ENCODE peak calls at places on chromosomes 12 and 14, in six cellular contexts. I is K562, C is A549, U is HepG2, K is upper lobe of left lung, X is GM12878. R is an unnamed sample.

GRCh38 chr12:116194935-116195431 is 82.5 kb downstream of the MED13L start:
- ATAC-seq in I (peak; percentile 58), C (no peak), U (no peak), K (peak; percentile 36), X (peak; percentile 89), R (no peak)

GRCh38 chr14:31391977-31392503 is 28.3 kb downstream of the HEATR5A start:
- ATAC-seq in I (no peak), C (no peak), U (no peak), K (no peak), X (no peak), R (no peak)

GRCh38 chr14:30521899-30522736 is 36.8 kb upstream of the G2E3 start:
- ATAC-seq in I (peak; percentile 41), C (no peak), U (peak; percentile 70), K (peak; percentile 75), X (peak; percentile 65), R (no peak)

GRCh38 chr12:130658561-130658960 is 57.5 kb downstream of the RIMBP2 start:
- ATAC-seq in I (no peak), C (no peak), U (no peak), K (no peak), X (no peak), R (no peak)

GRCh38 chr12:89106950-89107349 is 245.4 kb downstream of the DUSP6 start:
- ATAC-seq in I (no peak), C (no peak), U (peak; percentile 98), K (no peak), X (no peak), R (no peak)

GRCh38 chr14:77882631-77883030 is 82.7 kb downstream of the ADCK1 start:
- ATAC-seq in I (no peak), C (no peak), U (no peak), K (peak; percentile 44), X (no peak), R (peak; percentile 13)

GRCh38 chr12:105278043-105278697 is 42.2 kb upstream of the APPL2 start:
- ATAC-seq in I (peak; percentile 81), C (peak; percentile 77), U (peak; percentile 92), K (peak; percentile 50), X (peak; percentile 69), R (peak; percentile 25)

GRCh38 chr12:124524231-124524925 is 43.0 kb downstream of the NCOR2 start:
- ATAC-seq in I (no peak), C (peak; percentile 32), U (no peak), K (peak; percentile 46), X (no peak), R (no peak)

GRCh38 chr14:39491134-39491541 is 58.9 kb upstream of the FBXO33 start:
- ATAC-seq in I (no peak), C (no peak), U (peak; percentile 51), K (no peak), X (peak; percentile 24), R (no peak)

GRCh38 chr12:22530-23201 is 43.9 kb upstream of the IQSEC3 start:
- ATAC-seq in I (no peak), C (peak; percentile 52), U (no peak), K (peak; percentile 68), X (no peak), R (no peak)

GRCh38 chr12:47740536-47741339 is 15.4 kb upstream of the ENDOU start:
- ATAC-seq in I (no peak), C (no peak), U (peak; percentile 71), K (no peak), X (peak; percentile 80), R (no peak)

GRCh38 chr12:58148405-58148804 is 207.0 kb downstream of the ATP23 start:
- ATAC-seq in I (peak; percentile 68), C (peak; percentile 89), U (no peak), K (no peak), X (no peak), R (no peak)

GRCh38 chr14:58071341-58071740 is 80.7 kb downstream of the ARMH4 start:
- ATAC-seq in I (no peak), C (no peak), U (no peak), K (no peak), X (no peak), R (no peak)

GRCh38 chr14:57492859-57493258 is 798 bp downstream of the CCDC198 start:
- ATAC-seq in I (no peak), C (peak; percentile 60), U (peak; percentile 62), K (peak; percentile 65), X (peak; percentile 28), R (no peak)

GRCh38 chr12:92898755-92899154 is 30.3 kb downstream of the EEA1 start:
- ATAC-seq in I (no peak), C (peak; percentile 65), U (no peak), K (peak; percentile 2), X (peak; percentile 47), R (no peak)

GRCh38 chr14:92005019-92005418 is 34.8 kb downstream of the TRIP11 start:
- ATAC-seq in I (no peak), C (no peak), U (no peak), K (no peak), X (no peak), R (no peak)

GRCh38 chr14:99389171-99389826 is 91.4 kb downstream of the SETD3 start:
- ATAC-seq in I (peak; percentile 90), C (peak; percentile 85), U (peak; percentile 83), K (peak; percentile 52), X (peak; percentile 86), R (no peak)

GRCh38 chr14:71318097-71318459 is 410.8 kb downstream of the PCNX1 start:
- ATAC-seq in I (no peak), C (no peak), U (no peak), K (no peak), X (no peak), R (no peak)

GRCh38 chr12:72077111-72077820 is 138.6 kb downstream of the TPH2 start:
- ATAC-seq in I (no peak), C (no peak), U (no peak), K (no peak), X (no peak), R (no peak)

GRCh38 chr14:77763978-77764377 is 3.0 kb upstream of the SNW1 start:
- ATAC-seq in I (no peak), C (no peak), U (no peak), K (no peak), X (no peak), R (no peak)

GRCh38 chr14:95341564-95341963 is 21.9 kb upstream of the CLMN start:
- ATAC-seq in I (no peak), C (no peak), U (no peak), K (no peak), X (no peak), R (no peak)

GRCh38 chr12:96047151-96047620 is 11.8 kb upstream of the LTA4H start:
- ATAC-seq in I (no peak), C (no peak), U (peak; percentile 14), K (no peak), X (peak; percentile 48), R (no peak)

GRCh38 chr12:96046543-96047137 is 11.3 kb upstream of the LTA4H start:
- ATAC-seq in I (no peak), C (no peak), U (peak; percentile 40), K (no peak), X (peak; percentile 19), R (no peak)

GRCh38 chr12:96048392-96048969 is 13.1 kb upstream of the LTA4H start:
- ATAC-seq in I (peak; percentile 55), C (no peak), U (peak; percentile 83), K (no peak), X (no peak), R (no peak)

GRCh38 chr12:96049096-96049495 is 13.7 kb upstream of the LTA4H start:
- ATAC-seq in I (no peak), C (no peak), U (no peak), K (no peak), X (no peak), R (no peak)

GRCh38 chr12:96047621-96048211 is 12.3 kb upstream of the LTA4H start:
- ATAC-seq in I (peak; percentile 64), C (peak; percentile 93), U (no peak), K (peak; percentile 88), X (peak; percentile 85), R (peak; percentile 62)
- TF ChIP-seq EP300 in I (no peak), C (no peak), U (no peak), K (peak; percentile 71), X (no peak), R (no peak)

GRCh38 chr12:9910716-9911421 is 21.3 kb downstream of the CLEC2A start:
- ATAC-seq in I (no peak), C (no peak), U (no peak), K (no peak), X (no peak), R (no peak)

GRCh38 chr12:9907769-9908168 is 24.4 kb downstream of the CLEC2A start:
- ATAC-seq in I (no peak), C (no peak), U (no peak), K (no peak), X (no peak), R (no peak)

GRCh38 chr12:9906888-9907287 is 25.3 kb downstream of the CLEC2A start:
- ATAC-seq in I (no peak), C (no peak), U (no peak), K (no peak), X (no peak), R (no peak)

GRCh38 chr12:9909724-9910123 is 22.4 kb downstream of the CLEC2A start:
- ATAC-seq in I (no peak), C (no peak), U (no peak), K (no peak), X (no peak), R (no peak)

GRCh38 chr12:9908350-9908749 is 23.8 kb downstream of the CLEC2A start:
- ATAC-seq in I (no peak), C (no peak), U (no peak), K (no peak), X (no peak), R (no peak)
- H3K4me3 ChIP-seq in I (no peak overlapping the region), C (no peak overlapping the region), U (no peak overlapping the region), K (no peak overlapping the region), X (no peak overlapping the region), R (no peak overlapping the region)

GRCh38 chr14:64117671-64118402 is 176.3 kb downstream of the ESR2 start:
- ATAC-seq in I (no peak), C (no peak), U (no peak), K (no peak), X (no peak), R (peak; percentile 91)
- TF ChIP-seq EP300 in I (no peak), C (no peak), U (no peak), K (no peak), X (no peak), R (no peak)

GRCh38 chr12:64729909-64730584 is 29.2 kb downstream of the GNS start:
- ATAC-seq in I (peak; percentile 70), C (no peak), U (no peak), K (no peak), X (peak; percentile 73), R (no peak)

GRCh38 chr12:64735447-64735846 is 23.8 kb downstream of the GNS start:
- ATAC-seq in I (no peak), C (no peak), U (no peak), K (no peak), X (no peak), R (no peak)

GRCh38 chr12:64733857-64734256 is 25.3 kb downstream of the GNS start:
- ATAC-seq in I (no peak), C (peak; percentile 76), U (peak; percentile 68), K (no peak), X (no peak), R (no peak)

GRCh38 chr12:64731683-64732082 is 27.5 kb downstream of the GNS start:
- ATAC-seq in I (no peak), C (no peak), U (no peak), K (no peak), X (no peak), R (no peak)

DNA sequence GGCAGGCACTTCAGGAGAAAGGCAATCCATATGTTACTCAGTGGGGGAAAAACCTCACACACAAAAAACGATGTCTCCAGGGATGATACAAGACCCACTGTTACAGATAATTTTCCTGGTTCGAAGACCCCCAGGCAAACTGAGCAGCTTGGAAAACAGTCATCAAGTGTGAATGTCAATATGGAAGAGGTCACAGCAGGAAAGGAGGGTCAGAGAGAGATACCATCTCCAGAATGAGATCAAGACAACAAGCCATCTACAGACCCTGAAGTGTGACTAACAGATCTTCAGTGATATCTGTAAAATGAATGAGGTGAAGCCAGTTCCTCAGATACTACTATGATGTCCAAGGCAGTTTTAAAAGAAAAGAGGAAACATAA is 28.6 kb downstream of the GNS start:
- ATAC-seq in I (peak; percentile 41), C (no peak), U (no peak), K (no peak), X (peak; percentile 38), R (no peak)
- H3K4me3 ChIP-seq in I (no peak overlapping the region), C (no peak overlapping the region), U (no peak overlapping the region), K (no peak overlapping the region), X (no peak overlapping the region), R (no peak overlapping the region)